ENCODE peak calls at places on chromosomes 13 and 19, in ten cellular contexts. X is omental fat pad; M is CD4-positive, alpha-beta T cell; R is AG04450; L is breast epithelium; E is GM20000; V is GM23338; D is right lobe of liver; J is AG09319; G is PC-3. H is an unnamed sample.

GRCh38 chr13:76414320-76414719 is 471.9 kb downstream of the KCTD12 start:
- DNase-seq in X (no peak), M (no peak), R (no peak), L (no peak), E (no peak), V (peak), D (no peak), J (no peak), G (no peak), H (no peak)

GRCh38 chr19:12841094-12841493 is 2.8 kb downstream of the MAST1 start:
- DNase-seq in X (no peak), M (no peak), R (no peak), L (no peak), E (no peak), V (peak), D (no peak), J (no peak), G (no peak), H (no peak)

GRCh38 chr19:27794444-27795042 is 1418.4 kb downstream of the UQCRFS1 start:
- DNase-seq in X (no peak), M (no peak), R (no peak), L (no peak), E (peak), V (peak), D (peak), J (no peak), G (peak), H (no peak)

GRCh38 chr13:39498471-39499114 is 104.4 kb downstream of the LHFPL6 start:
- DNase-seq in X (no peak), M (no peak), R (no peak), L (no peak), E (no peak), V (peak), D (no peak), J (no peak), G (no peak), H (no peak)

GRCh38 chr13:78247362-78247761 is 328.7 kb upstream of the EDNRB start:
- DNase-seq in X (no peak), M (no peak), R (no peak), L (no peak), E (no peak), V (no peak), D (no peak), J (no peak), G (no peak), H (no peak)

GRCh38 chr13:95391325-95391724 is 90.1 kb upstream of the ABCC4 start:
- DNase-seq in X (no peak), M (no peak), R (no peak), L (no peak), E (no peak), V (no peak), D (no peak), J (no peak), G (no peak), H (no peak)

GRCh38 chr13:111639994-111640393 is 319.6 kb downstream of the TEX29 start:
- DNase-seq in X (no peak), M (no peak), R (no peak), L (no peak), E (no peak), V (no peak), D (no peak), J (no peak), G (no peak), H (no peak)

GRCh38 chr19:18789422-18789832 is 1.7 kb downstream of the COMP start:
- DNase-seq in X (no peak), M (no peak), R (no peak), L (no peak), E (no peak), V (no peak), D (no peak), J (no peak), G (no peak), H (no peak)

GRCh38 chr19:42427313-42427712 is at the start of gene LIPE:
- DNase-seq in X (no peak), M (no peak), R (no peak), L (no peak), E (no peak), V (no peak), D (no peak), J (no peak), G (no peak), H (no peak)

GRCh38 chr13:46866150-46866549 is 30.7 kb downstream of the HTR2A start:
- DNase-seq in X (no peak), M (no peak), R (peak), L (no peak), E (peak), V (peak), D (no peak), J (peak), G (peak), H (peak)

GRCh38 chr19:10305139-10305806 is 4.3 kb downstream of the ZGLP1 start:
- DNase-seq in X (no peak), M (no peak), R (no peak), L (no peak), E (no peak), V (no peak), D (no peak), J (no peak), G (no peak), H (peak)

GRCh38 chr19:40783711-40784110 is 5.7 kb downstream of the RAB4B start:
- DNase-seq in X (no peak), M (no peak), R (no peak), L (no peak), E (no peak), V (no peak), D (no peak), J (no peak), G (no peak), H (no peak)

GRCh38 chr13:84543976-84544375 is 661.7 kb upstream of the SLITRK1 start:
- DNase-seq in X (no peak), M (no peak), R (no peak), L (no peak), E (no peak), V (no peak), D (no peak), J (no peak), G (no peak), H (no peak)

GRCh38 chr13:79384022-79384610 is 21.9 kb downstream of the RBM26 start:
- DNase-seq in X (no peak), M (no peak), R (no peak), L (no peak), E (no peak), V (no peak), D (no peak), J (no peak), G (no peak), H (no peak)

GRCh38 chr13:79374578-79374977 is 31.5 kb downstream of the RBM26 start:
- DNase-seq in X (no peak), M (no peak), R (no peak), L (no peak), E (no peak), V (no peak), D (no peak), J (no peak), G (no peak), H (no peak)

GRCh38 chr13:79380943-79381445 is 25.1 kb downstream of the RBM26 start:
- DNase-seq in X (no peak), M (no peak), R (no peak), L (no peak), E (no peak), V (no peak), D (no peak), J (no peak), G (no peak), H (no peak)

GRCh38 chr13:79382545-79383275 is 23.3 kb downstream of the RBM26 start:
- DNase-seq in X (no peak), M (no peak), R (no peak), L (no peak), E (no peak), V (peak), D (no peak), J (no peak), G (peak), H (no peak)

GRCh38 chr13:79379274-79379673 is 26.8 kb downstream of the RBM26 start:
- DNase-seq in X (no peak), M (no peak), R (no peak), L (no peak), E (no peak), V (no peak), D (no peak), J (no peak), G (no peak), H (no peak)
- TF ChIP-seq CTCF in X (no peak), M (no peak), R (no peak), L (no peak), E (no peak), V (no peak), D (no peak), J (no peak), G (no peak), H (no peak)

GRCh38 chr19:49799798-49800376 is 13.2 kb downstream of the FUZ start:
- DNase-seq in X (no peak), M (peak), R (no peak), L (no peak), E (no peak), V (peak), D (no peak), J (no peak), G (no peak), H (no peak)
- TF ChIP-seq CTCF in X (no peak), M (no peak), R (no peak), L (no peak), E (no peak), V (peak), D (no peak), J (no peak), G (peak), H (no peak)

GRCh38 chr19:24073807-24074206 is 13.2 kb upstream of the ZNF254 start:
- DNase-seq in X (no peak), M (no peak), R (no peak), L (no peak), E (no peak), V (no peak), D (no peak), J (no peak), G (peak), H (no peak)

GRCh38 chr19:24071078-24071477 is 15.9 kb upstream of the ZNF254 start:
- DNase-seq in X (no peak), M (no peak), R (no peak), L (no peak), E (no peak), V (no peak), D (no peak), J (no peak), G (no peak), H (no peak)

GRCh38 chr19:24072720-24073119 is 14.3 kb upstream of the ZNF254 start:
- DNase-seq in X (no peak), M (no peak), R (no peak), L (no peak), E (no peak), V (no peak), D (no peak), J (no peak), G (no peak), H (no peak)

GRCh38 chr19:24078688-24079087 is 8.3 kb upstream of the ZNF254 start:
- DNase-seq in X (no peak), M (no peak), R (no peak), L (no peak), E (no peak), V (peak), D (no peak), J (no peak), G (no peak), H (no peak)

GRCh38 chr19:24074720-24075119 is 12.3 kb upstream of the ZNF254 start:
- DNase-seq in X (no peak), M (no peak), R (no peak), L (no peak), E (no peak), V (no peak), D (no peak), J (no peak), G (peak), H (no peak)
- TF ChIP-seq CTCF in X (no peak), M (no peak), R (no peak), L (no peak), E (no peak), V (no peak), D (no peak), J (no peak), G (peak), H (no peak)

GRCh38 chr13:91372813-91373420 is 25.4 kb downstream of the MIR17HG start:
- DNase-seq in X (no peak), M (no peak), R (no peak), L (no peak), E (no peak), V (no peak), D (no peak), J (no peak), G (no peak), H (no peak)

GRCh38 chr13:91369432-91369831 is 21.9 kb downstream of the MIR17HG start:
- DNase-seq in X (no peak), M (no peak), R (no peak), L (no peak), E (no peak), V (no peak), D (no peak), J (no peak), G (peak), H (no peak)

GRCh38 chr13:91375119-91375729 is 23.2 kb upstream of the GPC5 start:
- DNase-seq in X (no peak), M (no peak), R (no peak), L (no peak), E (peak), V (peak), D (no peak), J (no peak), G (peak), H (peak)
- TF ChIP-seq CTCF in X (no peak), M (peak), R (peak), L (no peak), E (peak), V (peak), D (peak), J (peak), G (peak), H (peak)

GRCh38 chr13:102394158-102395053 is 7.4 kb downstream of the FGF14 start:
- DNase-seq in X (peak), M (peak), R (peak), L (peak), E (peak), V (peak), D (peak), J (peak), G (no peak), H (peak)
- TF ChIP-seq CTCF in X (no peak), M (no peak), R (peak), L (no peak), E (peak), V (peak), D (peak), J (peak), G (no peak), H (no peak)

DNA sequence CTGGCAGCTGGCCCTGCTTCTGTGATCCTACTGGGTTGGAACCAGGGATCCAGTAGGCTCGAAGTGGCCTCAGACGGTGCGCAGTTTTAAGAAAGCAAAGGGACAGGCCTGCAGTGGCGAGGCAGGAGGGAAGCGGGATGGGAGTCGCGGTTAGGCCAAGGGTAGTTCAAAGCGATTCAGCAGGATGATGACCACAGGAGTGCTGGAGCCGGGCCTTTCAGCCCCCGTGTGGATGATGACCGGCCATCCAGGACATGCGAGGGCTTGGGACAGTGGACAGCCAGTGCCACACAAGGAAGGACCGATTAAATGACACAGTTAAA is 853 bp downstream of the RNASEH2B start:
- DNase-seq in X (no peak), M (no peak), R (no peak), L (peak), E (no peak), V (peak), D (peak), J (no peak), G (peak), H (no peak)
- TF ChIP-seq CTCF in X (no peak), M (no peak), R (no peak), L (no peak), E (no peak), V (no peak), D (no peak), J (no peak), G (no peak), H (no peak)

DNA sequence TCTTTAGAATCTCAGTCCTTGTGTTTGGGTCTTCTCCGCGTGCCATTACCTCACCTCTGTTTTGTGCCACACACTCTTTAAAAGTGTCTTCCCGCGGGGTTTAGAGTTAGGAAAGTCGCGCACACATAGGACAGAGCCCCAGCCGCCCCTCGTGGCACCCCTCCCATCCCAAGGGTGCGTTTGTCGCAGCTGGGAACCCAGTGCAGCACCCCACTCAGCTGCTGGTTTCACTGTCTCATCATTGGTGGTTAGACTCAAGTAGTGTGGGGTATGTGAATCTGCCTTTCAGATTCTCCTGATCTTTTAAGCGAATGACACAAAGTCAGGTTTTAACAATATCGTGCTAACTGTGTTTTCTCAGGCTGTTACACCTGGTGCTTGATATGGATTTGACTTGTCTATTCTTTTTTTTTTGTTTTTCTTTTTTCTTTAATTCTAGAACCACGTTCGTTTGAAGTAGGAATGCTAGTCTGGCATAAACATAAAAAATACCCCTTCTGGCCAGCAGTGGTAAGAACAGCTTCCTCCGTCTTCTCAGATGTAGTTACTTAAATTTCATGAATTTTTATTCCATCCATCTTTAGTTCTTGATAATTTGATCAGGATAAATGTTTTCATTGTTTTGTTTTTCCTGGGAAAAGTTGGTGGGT is 19.5 kb upstream of the NDUFS7 start:
- DNase-seq in X (no peak), M (no peak), R (no peak), L (no peak), E (peak), V (no peak), D (no peak), J (no peak), G (no peak), H (no peak)
- TF ChIP-seq CTCF in X (no peak), M (peak), R (peak), L (peak), E (peak), V (no peak), D (no peak), J (peak), G (peak), H (peak)

DNA sequence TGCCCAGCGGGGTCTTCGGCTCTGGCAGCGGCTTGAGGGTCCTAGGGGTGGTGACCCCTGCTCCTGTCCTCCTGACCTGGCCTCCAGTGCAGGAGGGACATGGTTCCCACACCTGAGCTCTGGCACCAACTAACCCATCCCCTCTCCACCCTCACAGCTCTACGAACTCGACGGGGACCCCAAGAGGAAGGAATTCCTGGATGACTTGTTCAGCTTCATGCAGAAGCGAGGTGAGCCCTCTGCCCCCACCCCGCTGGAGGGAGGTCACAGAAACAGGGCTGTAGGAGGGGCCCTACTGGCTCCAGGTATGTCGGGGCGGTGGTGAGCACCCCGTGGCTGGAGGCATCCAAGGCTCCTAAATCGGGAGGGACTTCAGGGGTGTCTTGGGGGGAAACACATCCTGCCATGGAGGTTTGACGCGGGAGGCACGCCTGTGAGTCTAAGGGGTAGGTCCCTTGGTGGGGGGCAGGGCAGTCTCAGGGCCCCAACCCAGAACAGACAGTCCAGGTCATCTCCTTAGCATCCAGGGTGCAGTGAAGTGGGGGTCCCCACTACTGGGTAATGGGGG is 24.1 kb upstream of the WDR18 start:
- DNase-seq in X (no peak), M (no peak), R (no peak), L (no peak), E (no peak), V (peak), D (no peak), J (no peak), G (no peak), H (no peak)
- TF ChIP-seq CTCF in X (no peak), M (no peak), R (no peak), L (no peak), E (no peak), V (peak), D (no peak), J (no peak), G (no peak), H (no peak)

DNA sequence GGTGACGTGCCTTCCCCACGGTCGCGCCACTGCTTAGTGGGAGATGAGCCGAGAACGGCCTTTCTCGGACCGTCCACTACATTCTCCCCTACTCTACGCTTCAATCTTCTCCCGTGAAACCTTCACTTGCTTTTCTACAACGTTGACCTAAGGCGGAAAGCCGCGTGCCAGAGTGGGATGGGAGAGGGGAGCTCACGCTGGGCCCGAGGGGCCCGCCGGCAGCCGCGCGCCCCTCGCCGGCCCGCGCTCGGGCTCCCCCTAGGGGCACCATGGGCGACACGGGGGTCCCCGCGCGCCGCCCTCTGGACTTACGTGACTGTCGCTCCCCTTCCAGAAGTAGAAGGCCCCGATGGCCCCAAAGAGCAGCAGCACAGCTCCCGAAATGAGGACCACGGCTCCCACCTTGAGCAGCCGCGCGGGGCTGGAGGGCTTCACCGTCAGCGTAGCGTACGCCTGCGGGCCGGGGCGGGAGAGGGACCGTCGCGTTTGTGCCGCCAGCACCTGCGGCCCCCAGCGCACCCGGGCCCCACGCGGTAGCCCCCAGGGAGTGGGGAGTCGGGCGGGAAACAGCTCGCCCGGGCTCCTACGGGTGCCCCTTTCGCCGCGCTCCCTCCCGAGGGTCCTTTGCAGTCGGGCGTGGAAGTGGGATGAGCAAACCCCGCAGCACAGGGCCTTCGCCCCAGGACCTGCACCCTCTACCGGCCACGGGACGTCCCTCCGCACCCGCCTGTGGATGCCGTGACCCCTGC is 727 bp downstream of the CNMD start:
- DNase-seq in X (no peak), M (no peak), R (no peak), L (no peak), E (peak), V (peak), D (no peak), J (no peak), G (no peak), H (no peak)
- TF ChIP-seq CTCF in X (no peak), M (peak), R (peak), L (no peak), E (peak), V (peak), D (no peak), J (peak), G (no peak), H (peak)